ENCODE peak calls at places on chromosomes 12 and 14, in four cellular contexts. I is K562, H is HL-60, Z is GM12878. L is an unnamed sample.

GRCh38 chr14:50615056-50615455 is 53.0 kb downstream of the SAV1 start:
- DNase-seq in H (no peak), Z (no peak), I (no peak), L (no peak)

GRCh38 chr12:107468182-107468581 is 217.4 kb upstream of the PWP1 start:
- DNase-seq in Z (no peak), H (no peak), I (no peak), L (no peak)

GRCh38 chr12:75479963-75480461 is 543 bp upstream of the GLIPR1 start:
- DNase-seq in Z (no peak), H (no peak), I (no peak), L (no peak)

GRCh38 chr12:73935817-73936216 is 601.8 kb upstream of the ATXN7L3B start:
- DNase-seq in Z (no peak), I (no peak), H (no peak), L (no peak)

GRCh38 chr12:32489070-32489469 is 89.7 kb downstream of the FGD4 start:
- DNase-seq in I (no peak), Z (no peak), H (no peak), L (no peak)

GRCh38 chr14:86739761-86740160 is 1209.8 kb downstream of the FLRT2 start:
- DNase-seq in I (no peak), Z (no peak), H (no peak), L (no peak)

GRCh38 chr12:107131832-107132616 is 38.7 kb upstream of the CRY1 start:
- DNase-seq in I (peak), H (peak), Z (no peak), L (peak)

GRCh38 chr12:56677680-56678079 is 10.4 kb downstream of the PTGES3 start:
- DNase-seq in I (no peak), H (no peak), Z (no peak), L (no peak)

GRCh38 chr12:52225752-52226151 is 7.3 kb upstream of the KRT7 start:
- DNase-seq in Z (no peak), I (no peak), H (no peak), L (no peak)

GRCh38 chr12:60398547-60398946 is 802.7 kb downstream of the SLC16A7 start:
- DNase-seq in H (no peak), I (no peak), Z (no peak), L (no peak)

GRCh38 chr12:124544311-124544970 is 23.0 kb downstream of the NCOR2 start:
- DNase-seq in I (no peak), Z (no peak), H (no peak), L (no peak)

GRCh38 chr12:10641735-10642500 is 28.5 kb upstream of the MAGOHB start:
- DNase-seq in H (no peak), I (no peak), Z (no peak), L (no peak)

GRCh38 chr14:56512521-56512920 is 67.1 kb upstream of the TMEM260 start:
- DNase-seq in H (no peak), Z (no peak), I (no peak), L (no peak)

GRCh38 chr12:129964826-129965457 is 61.1 kb upstream of the TMEM132D start:
- DNase-seq in I (no peak), Z (no peak), H (no peak), L (no peak)

GRCh38 chr14:75088566-75089373 is 19.3 kb downstream of the ZC2HC1C start:
- DNase-seq in H (no peak), Z (no peak), I (peak), L (peak)

GRCh38 chr12:127681151-127681754 is 585.7 kb upstream of the TMEM132C start:
- DNase-seq in H (no peak), Z (no peak), I (no peak), L (no peak)

GRCh38 chr12:80598004-80598606 is 109.3 kb upstream of the MYF6 start:
- DNase-seq in H (no peak), Z (no peak), I (no peak), L (no peak)

GRCh38 chr12:69497308-69498026 is 27.3 kb downstream of the FRS2 start:
- DNase-seq in H (no peak), Z (peak), I (no peak), L (peak)

GRCh38 chr12:1534708-1535107 is 59.7 kb downstream of the FBXL14 start:
- DNase-seq in Z (peak), H (no peak), I (no peak), L (no peak)

GRCh38 chr12:116881325-116881866 is at the start of gene HRK:
- DNase-seq in H (no peak), I (peak), Z (no peak), L (peak)

GRCh38 chr12:88166179-88166578 is 24.1 kb downstream of the TMTC3 start:
- DNase-seq in Z (no peak), H (no peak), I (no peak), L (no peak)

GRCh38 chr12:127145929-127146789 is 1120.8 kb upstream of the TMEM132C start:
- DNase-seq in Z (no peak), I (peak), H (no peak), L (no peak)

GRCh38 chr12:98595152-98595988 is 1.9 kb downstream of the SLC25A3 start:
- DNase-seq in Z (no peak), I (no peak), H (no peak), L (no peak)
- TF ChIP-seq SPI1 in Z (no peak), I (no peak), H (no peak), L (no peak)

DNA sequence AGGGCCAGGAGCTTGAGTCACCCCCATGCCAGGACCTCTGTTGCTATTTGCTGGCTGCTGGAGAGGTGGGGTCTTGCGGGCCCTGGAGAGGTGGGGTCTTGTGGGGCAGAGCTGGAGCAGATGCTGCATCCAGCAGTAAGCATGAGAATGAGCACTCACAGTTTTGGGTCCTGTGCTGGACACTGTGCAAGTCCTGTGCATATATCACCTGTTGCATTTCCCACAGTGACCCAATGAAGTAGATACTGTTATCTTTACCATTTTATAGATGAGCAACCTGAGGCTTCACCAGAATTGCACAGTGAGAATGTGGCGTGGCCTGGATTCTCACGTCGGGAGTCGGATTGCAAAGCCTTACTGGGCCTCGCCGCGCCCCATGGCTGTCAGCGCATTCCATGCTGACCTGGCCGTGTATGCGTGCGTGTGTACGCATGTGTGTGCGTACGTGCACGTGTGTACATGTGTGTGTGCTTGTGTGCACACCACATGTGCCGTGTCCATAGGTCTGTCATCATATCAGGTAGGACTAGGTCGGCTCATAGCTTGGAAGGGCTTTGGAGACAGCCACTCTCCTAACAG is 12.0 kb downstream of the COA8 start:
- DNase-seq in I (no peak), H (no peak), Z (no peak), L (no peak)
- TF ChIP-seq POLR2AphosphoS5 in I (no peak), H (no peak), Z (no peak), L (no peak)

DNA sequence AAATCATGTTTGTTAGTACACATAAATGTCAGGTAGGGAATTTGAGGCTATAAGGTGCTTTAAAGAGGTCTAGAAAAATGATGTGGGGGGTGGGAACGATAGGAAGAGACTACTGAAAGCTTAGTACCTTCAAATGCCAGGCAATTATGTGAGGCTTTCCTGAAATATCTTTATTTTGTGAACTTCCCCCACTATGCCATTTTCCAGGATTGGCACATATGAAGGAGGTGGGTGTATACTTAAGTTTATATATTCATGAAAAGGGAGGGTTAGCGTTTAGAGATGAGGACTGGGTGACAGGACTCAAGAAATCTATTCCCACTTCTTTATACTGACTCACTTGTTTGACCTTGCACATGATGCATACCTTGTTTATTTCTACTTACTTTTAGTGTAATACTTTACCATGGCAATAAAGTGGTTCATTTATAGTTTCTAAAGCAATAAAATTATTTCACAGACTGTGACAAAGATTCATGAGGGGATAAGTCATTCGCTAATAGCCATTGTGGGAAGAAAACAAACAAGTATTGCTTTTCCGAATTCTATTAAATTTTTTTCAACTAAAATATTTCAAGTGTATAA is 77.1 kb downstream of the PLEKHA5 start:
- DNase-seq in I (no peak), Z (no peak), H (no peak), L (no peak)
- TF ChIP-seq SPI1 in I (no peak), Z (no peak), H (no peak), L (no peak)

GRCh38 chr12:122473543-122474323 is 27.0 kb downstream of the ZCCHC8 start:
- DNase-seq in H (no peak), I (peak), Z (peak), L (peak)

GRCh38 chr12:122474324-122474716 is 26.4 kb downstream of the ZCCHC8 start:
- DNase-seq in I (no peak), H (no peak), Z (no peak), L (no peak)

GRCh38 chr12:122467983-122468382 is 32.7 kb downstream of the ZCCHC8 start:
- DNase-seq in I (no peak), Z (no peak), H (no peak), L (no peak)

GRCh38 chr12:122471324-122472226 is 29.2 kb downstream of the ZCCHC8 start:
- DNase-seq in Z (no peak), H (no peak), I (peak), L (peak)
- TF ChIP-seq POLR2AphosphoS5 in Z (no peak), H (no peak), I (no peak), L (no peak)

DNA sequence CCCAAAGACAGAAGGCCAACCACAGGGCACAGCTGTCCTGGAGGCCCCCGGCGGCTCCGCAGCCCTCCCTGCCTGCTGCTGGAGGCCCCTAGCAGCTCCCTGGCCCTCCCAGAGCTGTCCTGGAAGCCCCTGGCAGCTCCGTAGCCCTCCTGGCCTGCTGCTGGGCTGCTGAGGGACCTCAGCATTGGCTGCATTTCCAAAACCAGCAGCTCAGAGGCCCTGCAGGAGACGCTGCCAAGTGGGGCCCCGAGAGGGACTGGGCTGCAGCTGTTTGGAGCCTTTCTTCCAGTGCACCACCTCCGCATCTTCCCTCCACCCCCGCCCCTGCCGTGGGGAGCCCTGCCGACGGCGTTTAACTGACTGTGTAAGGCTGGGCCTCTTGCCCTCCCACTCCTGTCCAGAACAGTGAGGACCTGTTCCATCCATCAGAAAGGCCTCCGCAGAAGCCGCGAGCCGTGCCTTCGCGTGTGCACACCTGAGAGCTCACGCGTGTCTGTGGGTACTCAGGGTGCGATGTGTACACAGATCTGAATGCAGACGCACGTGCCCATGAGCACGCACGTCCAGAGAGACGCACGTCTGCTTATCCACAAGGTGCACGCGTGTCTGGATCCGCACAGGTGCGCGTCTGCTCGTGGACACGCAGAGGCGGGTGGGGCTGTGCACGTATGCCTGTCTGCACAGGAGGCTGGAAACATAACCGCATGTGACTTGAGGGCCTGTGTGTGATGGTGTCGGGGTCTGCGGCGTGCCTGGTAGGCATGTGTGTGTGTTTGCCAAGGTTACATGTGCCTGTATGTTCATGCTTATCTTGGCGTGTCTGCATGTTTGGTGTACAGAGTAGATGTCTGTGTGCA is 57.0 kb upstream of the FBRSL1 start:
- DNase-seq in I (no peak), H (no peak), Z (no peak), L (no peak)
- TF ChIP-seq SPI1 in I (no peak), H (no peak), Z (no peak), L (no peak)

L was measured in GM12891.